ENCODE peak calls at places on chromosomes 6 and 20, in six cellular contexts. One of them, this sample, is unnamed.

GRCh38 chr6:24918641-24919403 is 16.9 kb downstream of the RIPOR2 start:
- DNase-seq in fibroblast of mammary gland: no peak
- DNase-seq in astrocyte of the cerebellum: no peak
- DNase-seq in dorsolateral prefrontal cortex: no peak
- DNase-seq in endothelial cell: no peak
- DNase-seq in cardiac fibroblast: no peak
- DNase-seq in this sample: no peak

GRCh38 chr6:84093405-84094049 is 60.0 kb downstream of the MRAP2 start:
- DNase-seq in dorsolateral prefrontal cortex: no peak
- DNase-seq in astrocyte of the cerebellum: no peak
- DNase-seq in cardiac fibroblast: no peak
- DNase-seq in endothelial cell: no peak
- DNase-seq in fibroblast of mammary gland: no peak
- DNase-seq in this sample: no peak

GRCh38 chr20:546353-546752 is 2.8 kb upstream of the CSNK2A1 start:
- DNase-seq in fibroblast of mammary gland: no peak
- DNase-seq in dorsolateral prefrontal cortex: no peak
- DNase-seq in astrocyte of the cerebellum: no peak
- DNase-seq in endothelial cell: no peak
- DNase-seq in cardiac fibroblast: no peak
- DNase-seq in this sample: no peak

GRCh38 chr6:82144852-82145332 is 102.7 kb downstream of the IBTK start:
- DNase-seq in cardiac fibroblast: peak; percentile 95
- DNase-seq in endothelial cell: no peak
- DNase-seq in astrocyte of the cerebellum: peak; percentile 59
- DNase-seq in fibroblast of mammary gland: peak; percentile 100
- DNase-seq in dorsolateral prefrontal cortex: peak; percentile 54
- DNase-seq in this sample: no peak

GRCh38 chr20:52082612-52083011 is 109.0 kb downstream of the ZFP64 start:
- DNase-seq in dorsolateral prefrontal cortex: no peak
- DNase-seq in astrocyte of the cerebellum: no peak
- DNase-seq in cardiac fibroblast: peak; percentile 9
- DNase-seq in fibroblast of mammary gland: peak; percentile 13
- DNase-seq in endothelial cell: no peak
- DNase-seq in this sample: no peak

GRCh38 chr20:48787861-48788375 is 39.9 kb downstream of the PREX1 start:
- DNase-seq in dorsolateral prefrontal cortex: no peak
- DNase-seq in endothelial cell: no peak
- DNase-seq in fibroblast of mammary gland: peak; percentile 62
- DNase-seq in astrocyte of the cerebellum: no peak
- DNase-seq in cardiac fibroblast: peak; percentile 74
- DNase-seq in this sample: peak; percentile 18

GRCh38 chr20:53517146-53517545 is 76.5 kb downstream of the ZNF217 start:
- DNase-seq in dorsolateral prefrontal cortex: no peak
- DNase-seq in endothelial cell: no peak
- DNase-seq in cardiac fibroblast: no peak
- DNase-seq in astrocyte of the cerebellum: no peak
- DNase-seq in fibroblast of mammary gland: no peak
- DNase-seq in this sample: no peak

GRCh38 chr6:158688860-158689259 is 39.0 kb downstream of the SYTL3 start:
- DNase-seq in dorsolateral prefrontal cortex: no peak
- DNase-seq in cardiac fibroblast: peak; percentile 71
- DNase-seq in endothelial cell: no peak
- DNase-seq in fibroblast of mammary gland: no peak
- DNase-seq in astrocyte of the cerebellum: no peak
- DNase-seq in this sample: no peak

GRCh38 chr6:7561153-7561964 is 19.9 kb downstream of the DSP start:
- DNase-seq in astrocyte of the cerebellum: no peak
- DNase-seq in fibroblast of mammary gland: peak; percentile 38
- DNase-seq in dorsolateral prefrontal cortex: no peak
- DNase-seq in cardiac fibroblast: peak; percentile 56
- DNase-seq in endothelial cell: no peak
- DNase-seq in this sample: no peak

GRCh38 chr6:45631396-45631795 is 253.7 kb upstream of the SUPT3H start:
- DNase-seq in cardiac fibroblast: no peak
- DNase-seq in endothelial cell: no peak
- DNase-seq in astrocyte of the cerebellum: no peak
- DNase-seq in fibroblast of mammary gland: no peak
- DNase-seq in dorsolateral prefrontal cortex: no peak
- DNase-seq in this sample: no peak

GRCh38 chr20:62618622-62619529 is 23.4 kb upstream of the SLCO4A1 start:
- DNase-seq in endothelial cell: no peak
- DNase-seq in astrocyte of the cerebellum: no peak
- DNase-seq in dorsolateral prefrontal cortex: no peak
- DNase-seq in cardiac fibroblast: no peak
- DNase-seq in fibroblast of mammary gland: no peak
- DNase-seq in this sample: peak; percentile 54

GRCh38 chr6:617485-618100 is 39.3 kb downstream of the HUS1B start:
- DNase-seq in fibroblast of mammary gland: no peak
- DNase-seq in astrocyte of the cerebellum: no peak
- DNase-seq in dorsolateral prefrontal cortex: no peak
- DNase-seq in endothelial cell: no peak
- DNase-seq in cardiac fibroblast: no peak
- DNase-seq in this sample: no peak
- TF ChIP-seq CTCF in fibroblast of mammary gland: no peak
- TF ChIP-seq CTCF in astrocyte of the cerebellum: no peak
- TF ChIP-seq CTCF in dorsolateral prefrontal cortex: no peak
- TF ChIP-seq CTCF in endothelial cell: no peak
- TF ChIP-seq CTCF in cardiac fibroblast: no peak
- TF ChIP-seq CTCF in this sample: no peak

DNA sequence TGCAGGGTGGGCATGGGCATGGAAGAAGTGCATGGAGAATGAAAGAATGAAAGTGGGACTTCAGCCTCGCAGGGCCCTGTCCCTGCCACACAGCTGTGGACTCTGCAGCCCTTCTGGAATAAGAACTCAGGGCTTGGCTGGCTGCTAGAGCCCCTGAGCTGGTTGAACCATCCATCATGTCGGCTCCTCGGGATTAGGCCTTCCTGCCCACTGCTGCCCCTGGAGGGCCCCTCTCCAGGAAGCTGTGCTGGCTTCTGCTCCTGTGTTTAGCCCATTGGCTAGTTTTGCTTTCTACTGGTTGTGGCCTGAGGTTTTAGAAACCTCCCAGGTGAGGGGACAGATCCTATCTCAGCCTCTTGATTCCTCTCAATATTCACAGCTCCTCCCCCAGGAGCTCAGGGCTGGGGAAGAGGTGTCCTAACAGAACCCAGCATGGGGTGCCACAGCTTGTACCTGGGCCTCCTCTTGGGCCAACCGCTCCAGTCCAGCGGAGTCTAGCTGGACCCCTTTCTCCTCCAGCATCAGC is 7.9 kb downstream of the AARS2 start:
- DNase-seq in dorsolateral prefrontal cortex: no peak
- DNase-seq in fibroblast of mammary gland: no peak
- DNase-seq in astrocyte of the cerebellum: no peak
- DNase-seq in cardiac fibroblast: no peak
- DNase-seq in endothelial cell: no peak
- DNase-seq in this sample: no peak
- TF ChIP-seq CTCF in dorsolateral prefrontal cortex: no peak
- TF ChIP-seq CTCF in fibroblast of mammary gland: no peak
- TF ChIP-seq CTCF in astrocyte of the cerebellum: no peak
- TF ChIP-seq CTCF in cardiac fibroblast: no peak
- TF ChIP-seq CTCF in endothelial cell: no peak
- TF ChIP-seq CTCF in this sample: no peak

DNA sequence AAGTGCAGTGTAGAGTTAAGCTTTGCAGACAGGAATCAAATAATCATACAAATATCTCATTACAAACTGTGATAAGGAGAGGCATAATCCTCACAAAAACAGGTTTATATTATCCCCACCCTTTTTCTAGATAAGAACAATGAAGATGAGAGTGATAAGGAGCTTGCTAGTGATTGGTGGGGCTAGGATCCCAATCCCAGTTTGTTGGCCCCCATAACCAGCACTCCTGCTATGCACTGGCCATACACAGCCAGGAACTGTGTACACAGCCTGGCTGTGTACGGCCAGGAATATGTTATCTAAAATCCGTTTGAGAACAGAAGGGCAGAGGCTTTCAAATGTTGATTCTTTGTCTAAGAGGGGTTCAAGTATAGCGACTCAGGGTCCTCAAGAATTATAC is 180.6 kb downstream of the EYA2 start:
- DNase-seq in astrocyte of the cerebellum: no peak
- DNase-seq in cardiac fibroblast: no peak
- DNase-seq in dorsolateral prefrontal cortex: no peak
- DNase-seq in fibroblast of mammary gland: no peak
- DNase-seq in endothelial cell: no peak
- DNase-seq in this sample: no peak
- TF ChIP-seq CTCF in astrocyte of the cerebellum: no peak
- TF ChIP-seq CTCF in cardiac fibroblast: no peak
- TF ChIP-seq CTCF in dorsolateral prefrontal cortex: no peak
- TF ChIP-seq CTCF in fibroblast of mammary gland: no peak
- TF ChIP-seq CTCF in endothelial cell: no peak
- TF ChIP-seq CTCF in this sample: no peak

DNA sequence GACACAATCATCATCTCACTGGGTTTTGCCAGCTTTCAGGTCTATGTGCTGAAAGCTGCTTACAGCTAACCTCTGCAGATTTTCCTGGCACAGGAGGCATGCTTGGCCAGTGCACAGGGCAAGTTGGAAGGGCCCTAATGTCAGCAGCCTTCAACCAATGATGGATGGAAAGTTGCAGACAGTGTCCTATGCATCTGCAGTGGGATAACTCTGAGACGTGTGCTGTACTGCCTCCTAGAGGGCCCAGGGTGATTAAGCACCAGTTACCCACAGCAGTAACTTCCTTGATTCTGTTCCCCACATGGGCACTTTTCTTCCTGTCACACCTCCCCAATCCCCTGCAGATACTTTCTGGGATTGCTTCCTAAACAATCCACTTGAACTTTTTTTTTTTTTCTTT is 38.6 kb downstream of the OVOL2 start:
- DNase-seq in endothelial cell: peak; percentile 27
- DNase-seq in astrocyte of the cerebellum: no peak
- DNase-seq in dorsolateral prefrontal cortex: no peak
- DNase-seq in cardiac fibroblast: peak; percentile 39
- DNase-seq in fibroblast of mammary gland: peak; percentile 32
- DNase-seq in this sample: no peak
- TF ChIP-seq CTCF in endothelial cell: peak; percentile 21
- TF ChIP-seq CTCF in astrocyte of the cerebellum: peak; percentile 23
- TF ChIP-seq CTCF in dorsolateral prefrontal cortex: no peak
- TF ChIP-seq CTCF in cardiac fibroblast: peak; percentile 52
- TF ChIP-seq CTCF in fibroblast of mammary gland: peak; percentile 56
- TF ChIP-seq CTCF in this sample: no peak

GRCh38 chr6:16244446-16244845 is 6.1 kb downstream of the GMPR start:
- DNase-seq in astrocyte of the cerebellum: no peak
- DNase-seq in fibroblast of mammary gland: no peak
- DNase-seq in cardiac fibroblast: no peak
- DNase-seq in dorsolateral prefrontal cortex: no peak
- DNase-seq in endothelial cell: no peak
- DNase-seq in this sample: no peak

GRCh38 chr6:16241321-16241689 is 2.9 kb downstream of the GMPR start:
- DNase-seq in fibroblast of mammary gland: no peak
- DNase-seq in cardiac fibroblast: no peak
- DNase-seq in endothelial cell: no peak
- DNase-seq in astrocyte of the cerebellum: no peak
- DNase-seq in dorsolateral prefrontal cortex: no peak
- DNase-seq in this sample: no peak

GRCh38 chr6:16244869-16245451 is 6.6 kb downstream of the GMPR start:
- DNase-seq in fibroblast of mammary gland: no peak
- DNase-seq in astrocyte of the cerebellum: peak; percentile 78
- DNase-seq in endothelial cell: no peak
- DNase-seq in dorsolateral prefrontal cortex: no peak
- DNase-seq in cardiac fibroblast: no peak
- DNase-seq in this sample: no peak

GRCh38 chr6:16243055-16243454 is 4.7 kb downstream of the GMPR start:
- DNase-seq in endothelial cell: no peak
- DNase-seq in dorsolateral prefrontal cortex: peak; percentile 44
- DNase-seq in cardiac fibroblast: peak; percentile 86
- DNase-seq in fibroblast of mammary gland: peak; percentile 82
- DNase-seq in astrocyte of the cerebellum: peak; percentile 90
- DNase-seq in this sample: no peak

GRCh38 chr6:16243664-16244063 is 5.3 kb downstream of the GMPR start:
- DNase-seq in cardiac fibroblast: no peak
- DNase-seq in endothelial cell: no peak
- DNase-seq in fibroblast of mammary gland: no peak
- DNase-seq in astrocyte of the cerebellum: no peak
- DNase-seq in dorsolateral prefrontal cortex: no peak
- DNase-seq in this sample: no peak
- TF ChIP-seq CTCF in cardiac fibroblast: no peak
- TF ChIP-seq CTCF in endothelial cell: no peak
- TF ChIP-seq CTCF in fibroblast of mammary gland: no peak
- TF ChIP-seq CTCF in astrocyte of the cerebellum: no peak
- TF ChIP-seq CTCF in dorsolateral prefrontal cortex: no peak
- TF ChIP-seq CTCF in this sample: no peak

GRCh38 chr20:40666336-40666735 is 22.7 kb downstream of the MAFB start:
- DNase-seq in endothelial cell: no peak
- DNase-seq in astrocyte of the cerebellum: no peak
- DNase-seq in fibroblast of mammary gland: no peak
- DNase-seq in dorsolateral prefrontal cortex: no peak
- DNase-seq in cardiac fibroblast: no peak
- DNase-seq in this sample: no peak

GRCh38 chr20:40667503-40667902 is 21.5 kb downstream of the MAFB start:
- DNase-seq in astrocyte of the cerebellum: no peak
- DNase-seq in fibroblast of mammary gland: no peak
- DNase-seq in endothelial cell: no peak
- DNase-seq in cardiac fibroblast: no peak
- DNase-seq in dorsolateral prefrontal cortex: no peak
- DNase-seq in this sample: no peak

GRCh38 chr20:40663304-40663703 is 25.7 kb downstream of the MAFB start:
- DNase-seq in cardiac fibroblast: no peak
- DNase-seq in dorsolateral prefrontal cortex: no peak
- DNase-seq in fibroblast of mammary gland: no peak
- DNase-seq in endothelial cell: no peak
- DNase-seq in astrocyte of the cerebellum: no peak
- DNase-seq in this sample: no peak

GRCh38 chr20:40664891-40665290 is 24.1 kb downstream of the MAFB start:
- DNase-seq in dorsolateral prefrontal cortex: no peak
- DNase-seq in astrocyte of the cerebellum: no peak
- DNase-seq in fibroblast of mammary gland: no peak
- DNase-seq in endothelial cell: no peak
- DNase-seq in cardiac fibroblast: no peak
- DNase-seq in this sample: no peak

DNA sequence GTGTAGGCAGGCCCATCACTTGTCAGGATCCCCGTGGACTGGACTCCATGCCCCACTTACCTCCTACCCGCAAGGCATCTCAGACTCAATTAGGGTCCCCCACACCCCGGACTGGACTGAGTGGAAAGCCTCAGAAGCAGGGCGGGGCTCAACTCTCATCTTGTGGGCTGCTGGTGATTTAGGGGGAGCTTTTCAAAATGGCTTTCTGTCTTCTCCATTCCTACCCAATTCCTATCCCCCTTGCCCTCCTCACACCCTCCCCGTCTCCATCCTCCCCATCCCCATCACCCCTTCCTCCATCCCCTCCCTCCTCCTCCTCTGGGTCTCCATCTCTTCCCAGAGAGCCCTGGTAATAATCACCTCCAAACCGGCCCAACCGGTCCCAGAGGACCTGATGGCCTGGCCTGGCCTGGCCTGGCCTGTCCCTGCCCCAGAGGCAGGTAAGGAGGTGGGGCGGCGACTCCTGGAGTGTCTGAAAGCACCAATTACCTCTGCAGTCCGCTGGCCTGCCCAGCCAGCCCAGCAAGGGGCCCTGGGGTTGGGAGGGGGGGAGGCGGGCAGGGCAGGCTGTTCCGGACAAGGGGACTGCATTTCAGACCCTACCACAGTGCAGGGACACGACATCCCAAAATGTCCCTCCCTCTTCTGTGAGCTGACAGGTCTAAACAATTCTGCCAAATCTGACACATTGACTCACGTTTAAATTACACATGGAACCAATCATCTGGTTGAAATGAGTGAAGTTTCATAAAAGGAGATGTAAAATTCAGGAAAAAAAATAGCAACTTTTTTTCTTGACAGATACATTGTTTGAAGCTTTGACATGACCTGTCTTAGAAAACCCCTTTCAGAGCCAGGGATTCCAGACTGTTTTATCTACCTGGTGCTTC is 24.8 kb downstream of the MAFB start:
- DNase-seq in dorsolateral prefrontal cortex: no peak
- DNase-seq in astrocyte of the cerebellum: no peak
- DNase-seq in endothelial cell: no peak
- DNase-seq in cardiac fibroblast: no peak
- DNase-seq in fibroblast of mammary gland: no peak
- DNase-seq in this sample: no peak
- TF ChIP-seq CTCF in dorsolateral prefrontal cortex: no peak
- TF ChIP-seq CTCF in astrocyte of the cerebellum: no peak
- TF ChIP-seq CTCF in endothelial cell: no peak
- TF ChIP-seq CTCF in cardiac fibroblast: no peak
- TF ChIP-seq CTCF in fibroblast of mammary gland: no peak
- TF ChIP-seq CTCF in this sample: no peak

This sample was measured in activated B cell treated with CpG ODN at 0.5 μM for 24 hours.